ENCODE peak calls at places on chromosomes 6 and 20, in eight cellular contexts. One of them, this sample, is unnamed.

GRCh38 chr20:54320148-54320607 is 112.3 kb downstream of the PFDN4 start:
- DNase-seq in stomach: no peak
- DNase-seq in AG09309: no peak
- DNase-seq in SW480: peak
- DNase-seq in HEK293T: no peak
- DNase-seq in LHCN-M2: no peak
- DNase-seq in GDM1: no peak
- DNase-seq in HepG2: no peak
- DNase-seq in this sample: no peak

GRCh38 chr6:147621280-147621679 is 112.8 kb downstream of the SAMD5 start:
- DNase-seq in stomach: no peak
- DNase-seq in AG09309: no peak
- DNase-seq in SW480: no peak
- DNase-seq in HEK293T: no peak
- DNase-seq in LHCN-M2: peak
- DNase-seq in GDM1: no peak
- DNase-seq in HepG2: peak
- DNase-seq in this sample: no peak

GRCh38 chr6:51489133-51489532 is 598.3 kb downstream of the PKHD1 start:
- DNase-seq in stomach: no peak
- DNase-seq in AG09309: no peak
- DNase-seq in SW480: no peak
- DNase-seq in HEK293T: no peak
- DNase-seq in LHCN-M2: no peak
- DNase-seq in GDM1: no peak
- DNase-seq in HepG2: no peak
- DNase-seq in this sample: no peak

GRCh38 chr6:8059129-8059528 is 5.1 kb downstream of the BLOC1S5 start:
- DNase-seq in stomach: no peak
- DNase-seq in AG09309: no peak
- DNase-seq in SW480: peak
- DNase-seq in HEK293T: no peak
- DNase-seq in LHCN-M2: peak
- DNase-seq in GDM1: no peak
- DNase-seq in HepG2: no peak
- DNase-seq in this sample: no peak

GRCh38 chr6:15089569-15090144 is 156.2 kb upstream of the JARID2 start:
- DNase-seq in stomach: peak
- DNase-seq in AG09309: no peak
- DNase-seq in SW480: no peak
- DNase-seq in HEK293T: no peak
- DNase-seq in LHCN-M2: no peak
- DNase-seq in GDM1: no peak
- DNase-seq in HepG2: no peak
- DNase-seq in this sample: no peak

GRCh38 chr20:60820918-60821317 is 431.1 kb upstream of the CDH4 start:
- DNase-seq in stomach: no peak
- DNase-seq in AG09309: no peak
- DNase-seq in SW480: no peak
- DNase-seq in HEK293T: no peak
- DNase-seq in LHCN-M2: no peak
- DNase-seq in GDM1: no peak
- DNase-seq in HepG2: no peak
- DNase-seq in this sample: no peak

GRCh38 chr6:124800222-124800621 is 162.0 kb upstream of the RNF217 start:
- DNase-seq in stomach: no peak
- DNase-seq in AG09309: no peak
- DNase-seq in SW480: no peak
- DNase-seq in HEK293T: no peak
- DNase-seq in LHCN-M2: no peak
- DNase-seq in GDM1: no peak
- DNase-seq in HepG2: no peak
- DNase-seq in this sample: no peak

GRCh38 chr6:3628143-3628840 is 123.2 kb downstream of the PXDC1 start:
- DNase-seq in stomach: no peak
- DNase-seq in AG09309: no peak
- DNase-seq in SW480: peak
- DNase-seq in HEK293T: no peak
- DNase-seq in LHCN-M2: no peak
- DNase-seq in GDM1: no peak
- DNase-seq in HepG2: no peak
- DNase-seq in this sample: no peak

GRCh38 chr6:169038691-169039090 is 215.0 kb downstream of the THBS2 start:
- DNase-seq in stomach: no peak
- DNase-seq in AG09309: no peak
- DNase-seq in SW480: no peak
- DNase-seq in HEK293T: no peak
- DNase-seq in LHCN-M2: no peak
- DNase-seq in GDM1: no peak
- DNase-seq in HepG2: no peak
- DNase-seq in this sample: no peak

GRCh38 chr20:61965606-61966491 is 99.8 kb downstream of the TAF4 start:
- DNase-seq in stomach: no peak
- DNase-seq in AG09309: no peak
- DNase-seq in SW480: no peak
- DNase-seq in HEK293T: no peak
- DNase-seq in LHCN-M2: no peak
- DNase-seq in GDM1: no peak
- DNase-seq in HepG2: peak
- DNase-seq in this sample: no peak

GRCh38 chr6:37373822-37374514 is 20.2 kb downstream of the RNF8 start:
- DNase-seq in stomach: no peak
- DNase-seq in AG09309: no peak
- DNase-seq in SW480: no peak
- DNase-seq in HEK293T: no peak
- DNase-seq in LHCN-M2: no peak
- DNase-seq in GDM1: no peak
- DNase-seq in HepG2: no peak
- DNase-seq in this sample: no peak

GRCh38 chr6:148835920-148836441 is 89.2 kb downstream of the UST start:
- DNase-seq in stomach: no peak
- DNase-seq in AG09309: peak
- DNase-seq in SW480: no peak
- DNase-seq in HEK293T: no peak
- DNase-seq in LHCN-M2: no peak
- DNase-seq in GDM1: no peak
- DNase-seq in HepG2: no peak
- DNase-seq in this sample: no peak

GRCh38 chr6:33424855-33425667 is 5.2 kb downstream of the SYNGAP1 start:
- DNase-seq in stomach: no peak
- DNase-seq in AG09309: no peak
- DNase-seq in SW480: no peak
- DNase-seq in HEK293T: no peak
- DNase-seq in LHCN-M2: no peak
- DNase-seq in GDM1: no peak
- DNase-seq in HepG2: no peak
- DNase-seq in this sample: no peak

GRCh38 chr20:3563113-3563512 is 92.3 kb downstream of the ATRN start:
- DNase-seq in stomach: no peak
- DNase-seq in AG09309: no peak
- DNase-seq in SW480: no peak
- DNase-seq in HEK293T: no peak
- DNase-seq in LHCN-M2: peak
- DNase-seq in GDM1: no peak
- DNase-seq in HepG2: no peak
- DNase-seq in this sample: no peak

GRCh38 chr20:58246346-58246745 is 17.9 kb upstream of the ANKRD60 start:
- DNase-seq in stomach: no peak
- DNase-seq in AG09309: no peak
- DNase-seq in SW480: peak
- DNase-seq in HEK293T: no peak
- DNase-seq in LHCN-M2: peak
- DNase-seq in GDM1: no peak
- DNase-seq in HepG2: peak
- DNase-seq in this sample: no peak

GRCh38 chr6:158481612-158482473 is 78.0 kb upstream of the TMEM181 start:
- DNase-seq in stomach: no peak
- DNase-seq in AG09309: peak
- DNase-seq in SW480: no peak
- DNase-seq in HEK293T: no peak
- DNase-seq in LHCN-M2: peak
- DNase-seq in GDM1: no peak
- DNase-seq in HepG2: no peak
- DNase-seq in this sample: no peak

GRCh38 chr6:62652692-62653328 is 366.8 kb upstream of the KHDRBS2 start:
- DNase-seq in stomach: no peak
- DNase-seq in AG09309: no peak
- DNase-seq in SW480: no peak
- DNase-seq in HEK293T: peak
- DNase-seq in LHCN-M2: peak
- DNase-seq in GDM1: no peak
- DNase-seq in HepG2: no peak
- DNase-seq in this sample: no peak

GRCh38 chr6:163554663-163555062 is 140.1 kb downstream of the QKI start:
- DNase-seq in stomach: peak
- DNase-seq in AG09309: no peak
- DNase-seq in SW480: no peak
- DNase-seq in HEK293T: peak
- DNase-seq in LHCN-M2: peak
- DNase-seq in GDM1: peak
- DNase-seq in HepG2: peak
- DNase-seq in this sample: peak

GRCh38 chr20:15100506-15101160 is 763.2 kb upstream of the FLRT3 start:
- DNase-seq in stomach: no peak
- DNase-seq in AG09309: no peak
- DNase-seq in SW480: no peak
- DNase-seq in HEK293T: no peak
- DNase-seq in LHCN-M2: peak
- DNase-seq in GDM1: no peak
- DNase-seq in HepG2: no peak
- DNase-seq in this sample: no peak

GRCh38 chr6:119541132-119541905 is 191.8 kb upstream of the MAN1A1 start:
- DNase-seq in stomach: no peak
- DNase-seq in AG09309: peak
- DNase-seq in SW480: peak
- DNase-seq in HEK293T: no peak
- DNase-seq in LHCN-M2: peak
- DNase-seq in GDM1: no peak
- DNase-seq in HepG2: no peak
- DNase-seq in this sample: no peak

GRCh38 chr6:154440022-154440421 is 70.5 kb downstream of the CNKSR3 start:
- DNase-seq in stomach: no peak
- DNase-seq in AG09309: no peak
- DNase-seq in SW480: no peak
- DNase-seq in HEK293T: no peak
- DNase-seq in LHCN-M2: no peak
- DNase-seq in GDM1: no peak
- DNase-seq in HepG2: peak
- DNase-seq in this sample: no peak

GRCh38 chr6:25202505-25202904 is 76.7 kb upstream of the CARMIL1 start:
- DNase-seq in stomach: no peak
- DNase-seq in AG09309: peak
- DNase-seq in SW480: no peak
- DNase-seq in HEK293T: no peak
- DNase-seq in LHCN-M2: peak
- DNase-seq in GDM1: no peak
- DNase-seq in HepG2: no peak
- DNase-seq in this sample: no peak

GRCh38 chr20:22160254-22160653 is 424.1 kb downstream of the FOXA2 start:
- DNase-seq in stomach: no peak
- DNase-seq in AG09309: no peak
- DNase-seq in SW480: no peak
- DNase-seq in HEK293T: no peak
- DNase-seq in LHCN-M2: no peak
- DNase-seq in GDM1: no peak
- DNase-seq in HepG2: no peak
- DNase-seq in this sample: no peak

GRCh38 chr20:52992632-52993031 is 20.5 kb downstream of the TSHZ2 start:
- DNase-seq in stomach: no peak
- DNase-seq in AG09309: no peak
- DNase-seq in SW480: no peak
- DNase-seq in HEK293T: no peak
- DNase-seq in LHCN-M2: no peak
- DNase-seq in GDM1: no peak
- DNase-seq in HepG2: no peak
- DNase-seq in this sample: no peak

GRCh38 chr6:37784585-37784967 is 35.0 kb upstream of the ZFAND3 start:
- DNase-seq in stomach: no peak
- DNase-seq in AG09309: no peak
- DNase-seq in SW480: no peak
- DNase-seq in HEK293T: no peak
- DNase-seq in LHCN-M2: no peak
- DNase-seq in GDM1: no peak
- DNase-seq in HepG2: no peak
- DNase-seq in this sample: no peak

GRCh38 chr6:104629826-104630225 is 229.9 kb downstream of the HACE1 start:
- DNase-seq in stomach: no peak
- DNase-seq in AG09309: no peak
- DNase-seq in SW480: no peak
- DNase-seq in HEK293T: no peak
- DNase-seq in LHCN-M2: no peak
- DNase-seq in GDM1: no peak
- DNase-seq in HepG2: no peak
- DNase-seq in this sample: no peak

GRCh38 chr6:150747155-150747554 is 118.3 kb upstream of the MTHFD1L start:
- DNase-seq in stomach: no peak
- DNase-seq in AG09309: no peak
- DNase-seq in SW480: no peak
- DNase-seq in HEK293T: no peak
- DNase-seq in LHCN-M2: no peak
- DNase-seq in GDM1: no peak
- DNase-seq in HepG2: no peak
- DNase-seq in this sample: no peak

GRCh38 chr6:39377530-39377929 is 55.0 kb upstream of the KCNK16 start:
- DNase-seq in stomach: no peak
- DNase-seq in AG09309: peak
- DNase-seq in SW480: peak
- DNase-seq in HEK293T: peak
- DNase-seq in LHCN-M2: peak
- DNase-seq in GDM1: no peak
- DNase-seq in HepG2: peak
- DNase-seq in this sample: peak

GRCh38 chr6:47741807-47742206 is 40.0 kb upstream of the OPN5 start:
- DNase-seq in stomach: no peak
- DNase-seq in AG09309: no peak
- DNase-seq in SW480: peak
- DNase-seq in HEK293T: no peak
- DNase-seq in LHCN-M2: peak
- DNase-seq in GDM1: no peak
- DNase-seq in HepG2: no peak
- DNase-seq in this sample: peak

GRCh38 chr6:156160007-156160787 is 617.0 kb upstream of the ARID1B start:
- DNase-seq in stomach: no peak
- DNase-seq in AG09309: no peak
- DNase-seq in SW480: no peak
- DNase-seq in HEK293T: no peak
- DNase-seq in LHCN-M2: no peak
- DNase-seq in GDM1: no peak
- DNase-seq in HepG2: no peak
- DNase-seq in this sample: no peak

GRCh38 chr20:36866681-36867485 is 9.1 kb upstream of the TLDC2 start:
- DNase-seq in stomach: no peak
- DNase-seq in AG09309: no peak
- DNase-seq in SW480: no peak
- DNase-seq in HEK293T: no peak
- DNase-seq in LHCN-M2: no peak
- DNase-seq in GDM1: no peak
- DNase-seq in HepG2: no peak
- DNase-seq in this sample: no peak